ENCODE peak calls at places on chromosomes 11 and 22, in five cellular contexts. K, Q, P, L and U are unnamed samples.

GRCh38 chr11:124724854-124725718 is 14.7 kb upstream of the NRGN start:
- DNase-seq in K (no peak), Q (no peak), P (no peak), L (no peak), U (no peak)

GRCh38 chr22:24094966-24095365 is 83.9 kb downstream of the CABIN1 start:
- DNase-seq in K (no peak), Q (no peak), P (no peak), L (no peak), U (no peak)

GRCh38 chr11:10029386-10030121 is 264.5 kb downstream of the SBF2 start:
- DNase-seq in K (no peak), Q (no peak), P (no peak), L (no peak), U (no peak)

GRCh38 chr22:29454186-29454745 is 15.9 kb downstream of the RFPL1 start:
- DNase-seq in K (no peak), Q (no peak), P (no peak), L (no peak), U (no peak)

GRCh38 chr11:126357969-126358762 is 2.7 kb downstream of the ST3GAL4 start:
- DNase-seq in K (no peak), Q (no peak), P (no peak), L (no peak), U (no peak)

GRCh38 chr11:17734986-17735822 is 623 bp downstream of the KCNC1 start:
- DNase-seq in K (peak), Q (peak), P (no peak), L (peak), U (peak)

GRCh38 chr11:65448418-65449196 is 26.0 kb downstream of the NEAT1 start:
- DNase-seq in K (peak), Q (peak), P (no peak), L (peak), U (no peak)

GRCh38 chr22:32562396-32562795 is 87.8 kb downstream of the FBXO7 start:
- DNase-seq in K (no peak), Q (no peak), P (no peak), L (peak), U (no peak)

GRCh38 chr11:14183973-14184372 is 175.0 kb downstream of the RRAS2 start:
- DNase-seq in K (no peak), Q (no peak), P (no peak), L (peak), U (no peak)

GRCh38 chr11:2788751-2789140 is 89.0 kb upstream of the KCNQ1OT1 start:
- DNase-seq in K (no peak), Q (no peak), P (no peak), L (no peak), U (no peak)

GRCh38 chr11:33912405-33913361 is 20.8 kb upstream of the LMO2 start:
- DNase-seq in K (no peak), Q (peak), P (peak), L (peak), U (peak)

GRCh38 chr11:44849424-44849823 is 101.3 kb downstream of the TP53I11 start:
- DNase-seq in K (no peak), Q (no peak), P (no peak), L (no peak), U (no peak)
- TF ChIP-seq CTCF in K (no peak), Q (no peak), P (no peak), L (no peak), U (no peak)

GRCh38 chr22:50628543-50629134 is 687 bp upstream of the ARSA start:
- DNase-seq in K (no peak), Q (no peak), P (no peak), L (no peak), U (no peak)
- TF ChIP-seq CTCF in K (no peak), Q (no peak), P (no peak), L (no peak), U (no peak)

DNA sequence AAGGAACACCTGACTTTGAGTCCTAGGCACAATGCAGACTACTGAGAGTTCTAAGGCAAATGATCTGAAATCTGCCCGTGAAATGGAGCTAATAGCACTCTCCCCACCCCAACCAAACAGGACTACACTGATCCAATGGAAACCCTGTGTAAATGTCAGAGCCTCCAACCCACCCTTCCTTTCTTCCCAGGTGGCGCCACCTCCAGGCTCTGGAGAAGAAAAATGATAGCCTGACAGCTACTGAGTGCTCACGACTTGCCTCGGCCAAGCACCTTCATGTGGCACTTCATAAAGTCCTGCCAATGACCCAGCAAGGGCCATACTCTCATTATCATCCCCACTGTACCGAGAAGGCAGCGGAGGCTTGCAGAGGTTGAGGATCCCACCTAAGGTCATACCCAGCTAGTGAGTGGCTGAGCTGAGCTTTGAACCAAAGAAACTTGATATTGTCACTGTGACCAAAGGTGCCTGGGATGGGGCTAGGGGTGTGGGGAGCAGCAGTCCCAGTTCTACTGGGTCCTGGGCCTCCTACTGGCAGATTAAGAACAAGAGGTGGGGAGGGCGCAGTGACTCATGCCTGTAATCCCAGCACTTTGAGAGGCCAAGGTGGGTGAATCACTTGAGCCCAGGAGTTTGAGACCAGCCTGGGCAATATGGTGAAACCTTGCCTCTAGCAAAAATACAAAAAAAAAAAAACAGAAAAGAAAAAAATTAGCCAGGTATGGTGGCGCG is 20.5 kb downstream of the TST start:
- DNase-seq in K (no peak), Q (no peak), P (no peak), L (peak), U (no peak)
- TF ChIP-seq CTCF in K (no peak), Q (peak), P (no peak), L (no peak), U (no peak)

DNA sequence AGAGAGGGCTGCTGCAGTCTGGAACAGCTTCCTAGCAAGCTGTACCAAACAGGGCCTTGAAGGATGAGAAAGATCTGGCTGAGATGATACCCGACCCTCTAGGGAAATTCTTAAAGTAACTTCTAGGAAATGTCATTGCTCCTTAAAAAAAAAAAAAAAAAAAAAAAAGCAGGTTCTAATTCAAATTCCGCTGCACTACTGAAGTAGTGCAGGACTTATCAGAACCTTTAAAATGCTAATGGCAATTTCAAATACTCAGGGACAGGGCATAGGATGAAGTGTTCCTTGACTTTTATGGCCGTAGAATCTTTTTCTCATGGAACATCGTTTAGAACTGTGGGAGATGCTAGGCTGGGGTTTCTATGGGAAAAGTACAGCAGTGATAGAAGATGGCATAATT is 13.1 kb downstream of the MIAT start:
- DNase-seq in K (no peak), Q (no peak), P (no peak), L (no peak), U (no peak)
- TF ChIP-seq CTCF in K (no peak), Q (no peak), P (no peak), L (no peak), U (no peak)

GRCh38 chr11:12121011-12121410 is 10.6 kb downstream of the MICAL2 start:
- DNase-seq in K (no peak), Q (no peak), P (no peak), L (no peak), U (no peak)

GRCh38 chr11:12123177-12123576 is 12.8 kb downstream of the MICAL2 start:
- DNase-seq in K (no peak), Q (no peak), P (no peak), L (peak), U (no peak)

GRCh38 chr11:12123799-12124198 is 13.4 kb downstream of the MICAL2 start:
- DNase-seq in K (no peak), Q (no peak), P (no peak), L (peak), U (no peak)

GRCh38 chr11:12121504-12121903 is 11.1 kb downstream of the MICAL2 start:
- DNase-seq in K (no peak), Q (no peak), P (no peak), L (no peak), U (no peak)

GRCh38 chr11:12122083-12122482 is 11.7 kb downstream of the MICAL2 start:
- DNase-seq in K (no peak), Q (peak), P (no peak), L (no peak), U (no peak)
- TF ChIP-seq CTCF in K (peak), Q (peak), P (peak), L (peak), U (peak)

GRCh38 chr11:69716099-69716498 is 12.3 kb upstream of the FGF19 start:
- DNase-seq in K (no peak), Q (no peak), P (no peak), L (no peak), U (no peak)

GRCh38 chr11:69715446-69715845 is 11.6 kb upstream of the FGF19 start:
- DNase-seq in K (no peak), Q (no peak), P (no peak), L (no peak), U (no peak)

GRCh38 chr11:69718912-69719311 is 15.1 kb upstream of the FGF19 start:
- DNase-seq in K (no peak), Q (no peak), P (no peak), L (no peak), U (no peak)

GRCh38 chr11:69716891-69717747 is 13.3 kb upstream of the FGF19 start:
- DNase-seq in K (no peak), Q (no peak), P (no peak), L (no peak), U (no peak)

DNA sequence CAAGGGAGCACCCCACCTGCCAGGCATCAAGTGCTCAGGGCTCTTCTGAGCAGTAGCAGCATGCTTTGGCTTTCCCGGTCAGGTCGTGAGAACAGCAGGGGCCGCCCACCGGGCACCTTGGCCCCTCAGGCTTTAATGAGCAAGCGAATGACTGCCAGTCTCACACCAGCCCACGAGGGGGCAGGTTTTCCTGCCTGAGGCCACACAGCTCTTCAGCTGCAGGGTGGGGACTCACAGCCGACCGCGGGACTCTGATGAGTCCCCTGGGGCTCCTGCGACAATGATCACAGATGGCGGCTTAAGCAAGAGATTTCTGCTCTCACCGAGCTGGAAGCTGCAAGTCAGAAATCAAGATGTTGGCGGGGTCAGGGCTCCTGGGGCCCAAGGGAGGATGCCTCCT is 14.3 kb upstream of the FGF19 start:
- DNase-seq in K (peak), Q (peak), P (no peak), L (peak), U (no peak)
- TF ChIP-seq CTCF in K (peak), Q (peak), P (peak), L (peak), U (peak)

DNA sequence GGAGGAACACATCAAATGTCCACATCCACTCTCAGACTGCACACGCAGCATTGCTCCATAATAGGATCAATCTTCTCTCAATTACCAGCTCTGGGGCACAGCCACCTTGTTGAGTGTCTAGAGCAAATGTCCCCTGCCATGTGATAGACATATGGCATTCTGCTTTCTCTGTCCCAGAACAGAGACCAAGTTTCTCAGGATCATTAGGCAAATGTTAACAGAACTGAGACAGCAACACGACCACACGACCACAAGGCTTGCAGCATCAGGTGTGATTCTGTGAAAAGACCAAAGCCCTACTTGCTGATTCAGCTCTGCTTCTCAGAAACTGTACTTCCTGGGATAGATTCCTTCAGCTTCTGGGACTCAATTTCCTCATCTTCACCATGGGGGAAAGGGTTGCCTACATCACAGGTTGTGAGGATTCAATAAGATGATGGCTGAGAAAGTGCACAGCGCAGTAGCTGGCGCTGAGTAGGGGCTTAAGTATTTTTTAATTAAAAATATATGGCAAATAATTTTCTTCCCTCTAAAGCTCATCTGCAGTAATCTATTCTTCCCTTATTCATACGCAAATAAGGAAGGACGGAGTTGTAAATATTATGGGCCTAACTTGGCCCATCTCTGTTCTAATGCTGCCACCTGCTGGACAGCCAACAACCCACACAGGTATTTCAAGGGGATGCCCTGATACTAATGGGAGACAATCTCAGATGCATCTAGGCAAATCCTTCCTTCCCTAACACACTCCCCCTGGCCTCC is 54.3 kb upstream of the USP47 start:
- DNase-seq in K (peak), Q (peak), P (no peak), L (peak), U (peak)
- TF ChIP-seq CTCF in K (peak), Q (peak), P (peak), L (peak), U (peak)

GRCh38 chr11:103877221-103877620 is 159.2 kb upstream of the DDI1 start:
- DNase-seq in K (peak), Q (no peak), P (no peak), L (peak), U (no peak)
- TF ChIP-seq CTCF in K (peak), Q (no peak), P (peak), L (peak), U (no peak)

GRCh38 chr22:40585205-40585778 is 51.2 kb downstream of the MRTFA start:
- DNase-seq in K (no peak), Q (no peak), P (no peak), L (no peak), U (no peak)

GRCh38 chr22:40578171-40578570 is 58.3 kb downstream of the MRTFA start:
- DNase-seq in K (no peak), Q (no peak), P (no peak), L (no peak), U (no peak)

GRCh38 chr22:40582063-40582462 is 54.5 kb downstream of the MRTFA start:
- DNase-seq in K (no peak), Q (no peak), P (no peak), L (no peak), U (no peak)

GRCh38 chr22:40583058-40583741 is 53.3 kb downstream of the MRTFA start:
- DNase-seq in K (no peak), Q (no peak), P (no peak), L (no peak), U (no peak)

DNA sequence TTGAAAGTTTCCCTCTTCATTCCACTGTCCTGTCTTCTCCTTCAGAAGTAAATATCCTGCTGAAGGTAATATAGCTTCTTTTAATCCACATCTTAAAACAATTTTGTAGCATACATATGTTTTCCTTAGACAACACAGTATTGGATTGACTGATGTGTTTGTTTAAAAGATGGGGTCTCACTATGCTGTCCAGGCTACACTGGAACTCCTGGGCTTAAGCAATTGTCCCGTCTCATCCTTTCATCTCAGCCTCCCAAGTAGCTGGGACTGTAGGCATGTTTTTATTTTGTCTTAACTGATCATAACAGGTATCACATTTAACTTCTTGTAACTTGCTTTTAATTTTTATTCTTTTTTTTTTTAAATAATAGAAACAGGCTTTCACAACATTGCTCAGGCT is 55.9 kb downstream of the MRTFA start:
- DNase-seq in K (no peak), Q (no peak), P (no peak), L (no peak), U (no peak)
- TF ChIP-seq CTCF in K (no peak), Q (no peak), P (no peak), L (no peak), U (no peak)

DNA sequence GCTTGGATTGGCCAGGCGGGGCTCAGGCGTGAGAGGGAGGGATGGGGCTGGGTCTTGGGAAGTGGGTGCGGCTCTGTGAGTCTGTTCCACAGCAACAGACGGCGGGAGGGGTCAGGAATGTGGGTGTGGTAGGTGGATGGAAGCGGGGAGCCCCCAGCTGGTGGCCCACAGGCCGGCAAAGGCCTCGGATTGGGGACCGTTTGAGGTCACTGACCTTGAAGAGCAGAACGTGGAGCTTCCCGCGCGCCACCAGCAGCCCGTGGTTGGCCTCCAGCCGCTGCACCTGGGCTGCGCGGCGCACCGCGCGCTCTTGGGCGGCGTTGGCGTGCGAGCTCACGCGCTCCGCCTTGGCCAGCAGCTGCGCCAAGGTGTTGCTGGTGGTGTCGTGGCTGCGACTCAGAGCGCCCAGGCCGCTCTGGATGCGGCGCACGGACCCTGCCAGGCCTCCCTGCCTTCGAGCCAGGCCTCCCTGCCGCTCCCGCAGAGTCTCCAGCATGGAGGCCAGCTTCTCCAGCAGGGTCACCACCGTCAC is 356 bp downstream of the CAVIN3 start:
- DNase-seq in K (peak), Q (peak), P (no peak), L (peak), U (peak)
- TF ChIP-seq CTCF in K (no peak), Q (no peak), P (no peak), L (no peak), U (no peak)